ENCODE peak calls at places on chromosomes 7 and 10, in nine cellular contexts. R, J, N, W, M, Y, O, D and S are unnamed samples.

GRCh38 chr7:37832194-37832593 is 16.2 kb upstream of the NME8 start:
- DNase-seq in Y (peak; percentile 8), R (peak; percentile 16), D (peak; percentile 71), N (no peak), J (peak; percentile 37), M (no peak), W (peak; percentile 89), O (no peak), S (no peak)

GRCh38 chr10:79264942-79265341 is 82.3 kb upstream of the PPIF start:
- DNase-seq in D (peak; percentile 67), N (no peak), O (no peak), W (no peak), J (no peak), Y (no peak), R (peak; percentile 95), M (no peak), S (no peak)

GRCh38 chr7:4939971-4940720 is 18.8 kb downstream of the MMD2 start:
- DNase-seq in N (no peak), J (no peak), M (no peak), D (no peak), O (no peak), Y (no peak), W (no peak), R (no peak), S (no peak)

GRCh38 chr7:155759740-155760430 is 52.4 kb downstream of the SHH start:
- DNase-seq in Y (no peak), R (no peak), D (no peak), M (no peak), J (no peak), O (no peak), W (no peak), N (no peak), S (no peak)

GRCh38 chr10:7186387-7187032 is 224.3 kb downstream of the SFMBT2 start:
- DNase-seq in W (no peak), N (no peak), J (no peak), M (no peak), Y (no peak), O (no peak), D (no peak), R (no peak), S (no peak)

GRCh38 chr7:138649506-138649905 is 51.7 kb downstream of the SVOPL start:
- DNase-seq in O (no peak), W (no peak), J (no peak), Y (no peak), R (no peak), M (no peak), N (no peak), D (no peak), S (no peak)

GRCh38 chr7:8295638-8296361 is 33.8 kb upstream of the ICA1 start:
- DNase-seq in M (no peak), R (peak; percentile 74), W (no peak), D (peak; percentile 53), Y (peak; percentile 64), J (no peak), N (peak; percentile 88), O (peak; percentile 33), S (peak; percentile 15)

GRCh38 chr7:34879871-34880270 is 157.4 kb downstream of the DPY19L1 start:
- DNase-seq in Y (no peak), R (no peak), D (no peak), O (no peak), J (no peak), M (no peak), N (no peak), W (no peak), S (no peak)

GRCh38 chr10:43861966-43862751 is 213.5 kb upstream of the ZNF32 start:
- DNase-seq in D (no peak), W (no peak), M (peak; percentile 76), O (peak; percentile 84), R (no peak), J (no peak), Y (no peak), N (no peak), S (no peak)

GRCh38 chr7:90516257-90516656 is 46.8 kb downstream of the PTTG1IP2 start:
- DNase-seq in O (no peak), D (no peak), W (no peak), N (no peak), Y (no peak), M (no peak), R (no peak), J (no peak), S (no peak)

GRCh38 chr7:152761116-152761748 is 1.7 kb downstream of the ACTR3B start:
- DNase-seq in R (no peak), W (no peak), D (no peak), O (no peak), M (no peak), N (no peak), Y (no peak), J (no peak), S (no peak)

GRCh38 chr10:132994371-132994796 is 52.0 kb upstream of the CFAP46 start:
- DNase-seq in N (no peak), R (no peak), J (peak; percentile 22), Y (no peak), O (no peak), D (no peak), W (no peak), M (no peak), S (no peak)

GRCh38 chr10:118045842-118046490 is 775 bp downstream of the RAB11FIP2 start:
- DNase-seq in N (peak; percentile 30), Y (peak; percentile 16), R (peak; percentile 51), W (no peak), O (no peak), M (peak; percentile 83), J (no peak), D (peak; percentile 31), S (peak; percentile 9)

GRCh38 chr7:104137971-104138370 is 69.8 kb downstream of the ORC5 start:
- DNase-seq in J (no peak), N (no peak), D (no peak), O (peak; percentile 29), Y (no peak), M (no peak), R (no peak), W (no peak), S (no peak)
- TF ChIP-seq CTCF in J (no peak), N (no peak), D (no peak), O (no peak), Y (no peak), M (no peak), R (no peak), W (no peak), S (no peak)

GRCh38 chr7:50957427-50957826 is 174.7 kb upstream of the GRB10 start:
- DNase-seq in N (no peak), O (no peak), R (no peak), M (no peak), D (no peak), J (no peak), W (no peak), Y (no peak), S (no peak)
- H3K27ac ChIP-seq in N (no peak overlapping the region), O (no peak overlapping the region), R (no peak overlapping the region), M (no peak overlapping the region), D (no peak overlapping the region), J (no peak overlapping the region), W (no peak overlapping the region), Y (peak overlapping the region; percentile 14), S (no peak overlapping the region)

DNA sequence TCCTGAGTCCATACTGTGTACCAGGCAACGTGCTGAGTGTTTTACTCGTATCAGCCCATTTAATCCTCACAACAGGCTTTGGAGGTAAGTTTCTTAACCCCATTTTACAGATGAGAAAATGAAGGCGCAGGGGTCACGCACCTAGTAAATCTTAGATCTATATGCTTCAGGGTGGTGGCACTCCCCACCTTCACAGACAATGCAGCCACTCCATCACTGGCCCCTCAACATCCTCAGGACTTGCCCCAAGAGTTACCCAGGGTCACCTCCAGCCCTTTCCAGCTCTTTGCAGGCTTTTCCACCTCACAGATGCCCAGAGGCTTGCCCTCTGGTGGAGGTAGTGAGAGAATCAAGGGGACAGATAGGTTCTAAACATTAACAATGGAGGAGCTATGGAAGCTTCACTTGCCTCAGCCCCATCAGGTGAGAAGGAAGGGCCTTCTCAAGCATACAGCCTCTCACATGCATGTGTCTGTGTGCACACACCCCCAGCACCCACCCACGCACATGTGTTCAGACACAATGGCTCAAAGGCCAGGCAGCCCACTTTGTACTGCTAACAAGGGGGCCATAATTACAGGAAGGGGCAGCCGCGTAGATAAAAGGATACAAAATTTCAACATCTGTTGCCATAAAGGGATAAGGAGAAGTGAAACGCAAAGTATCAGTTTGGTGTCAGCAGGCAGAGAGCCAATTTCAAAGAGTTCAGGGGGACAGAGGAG is 29.1 kb downstream of the DPCD start:
- DNase-seq in Y (peak; percentile 24), M (peak; percentile 43), J (no peak), D (no peak), W (peak; percentile 55), R (no peak), N (no peak), O (no peak), S (no peak)
- TF ChIP-seq CTCF in Y (no peak), M (no peak), J (no peak), D (no peak), W (no peak), R (no peak), N (no peak), O (peak; percentile 32), S (no peak)

DNA sequence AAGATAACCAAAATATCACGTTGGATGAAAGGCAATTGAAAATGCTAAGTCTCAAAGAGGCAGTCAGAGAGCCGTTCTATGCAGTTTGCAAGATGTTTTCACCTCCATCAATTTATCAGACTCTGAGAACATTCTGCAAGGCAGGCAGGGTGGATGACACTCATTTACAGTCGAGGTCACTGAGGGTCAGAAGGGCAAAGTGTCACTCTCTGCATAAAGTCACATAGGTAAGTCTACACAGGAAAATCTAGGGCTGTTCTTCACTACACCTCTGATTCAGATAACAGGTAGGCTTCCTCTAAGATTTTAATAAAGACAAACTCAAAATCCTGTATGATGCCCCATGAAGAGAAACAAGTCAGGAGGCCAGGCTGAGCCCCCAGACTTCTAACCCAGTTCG is 1.4 kb upstream of the PLEKHA1 start:
- DNase-seq in D (no peak), N (no peak), J (no peak), O (no peak), R (no peak), Y (no peak), M (no peak), W (no peak), S (no peak)
- H3K27ac ChIP-seq in D (peak overlapping the region; percentile 98), N (no peak overlapping the region), J (peak overlapping the region; percentile 97), O (no peak overlapping the region), R (peak overlapping the region; percentile 99), Y (peak overlapping the region; percentile 67), M (peak overlapping the region; percentile 88), W (no peak overlapping the region), S (no peak overlapping the region)

GRCh38 chr7:11489280-11489679 is 342.7 kb downstream of the THSD7A start:
- DNase-seq in O (no peak), M (no peak), Y (no peak), W (no peak), N (no peak), D (no peak), R (no peak), J (no peak), S (no peak)

GRCh38 chr7:11491811-11492210 is 340.2 kb downstream of the THSD7A start:
- DNase-seq in Y (no peak), W (no peak), R (no peak), O (no peak), M (no peak), J (no peak), N (no peak), D (no peak), S (no peak)

GRCh38 chr7:11485626-11486025 is 346.4 kb downstream of the THSD7A start:
- DNase-seq in O (no peak), J (no peak), N (no peak), M (no peak), W (no peak), R (no peak), Y (no peak), D (no peak), S (no peak)

GRCh38 chr7:11486271-11486670 is 345.7 kb downstream of the THSD7A start:
- DNase-seq in W (no peak), M (no peak), O (no peak), R (no peak), D (no peak), Y (no peak), J (no peak), N (no peak), S (no peak)
- TF ChIP-seq CTCF in W (no peak), M (no peak), O (no peak), R (no peak), D (no peak), Y (no peak), J (no peak), N (peak; percentile 4), S (no peak)